ENCODE peak calls at places on chromosomes 1 and 21, in four cellular contexts. H, X, F and Z are unnamed samples.
A peak's percentile ranks its signal among the peaks of the same experiment; 100 is the strongest.

GRCh38 chr1:12019858-12020509 is 686 bp downstream of the MIIP start:
- DNase-seq in H (peak; percentile 32), X (peak; percentile 20), F (peak; percentile 11), Z (peak; percentile 31)

GRCh38 chr1:27205819-27206218 is 28.6 kb upstream of the WDTC1 start:
- DNase-seq in H (no peak), X (no peak), F (no peak), Z (no peak)

GRCh38 chr1:205840524-205840923 is 9.4 kb downstream of the PM20D1 start:
- DNase-seq in H (no peak), X (no peak), F (no peak), Z (no peak)

GRCh38 chr1:155261401-155261887 is 716 bp downstream of the SCAMP3 start:
- DNase-seq in H (peak; percentile 50), X (no peak), F (no peak), Z (no peak)

GRCh38 chr21:17636711-17637110 is 24.0 kb upstream of the BTG3 start:
- DNase-seq in H (peak; percentile 2), X (no peak), F (no peak), Z (no peak)

GRCh38 chr1:46197551-46198025 is 646 bp downstream of the POMGNT1 start:
- DNase-seq in H (peak; percentile 35), X (no peak), F (no peak), Z (no peak)

GRCh38 chr1:226749467-226749866 is 10.4 kb upstream of the ITPKB start:
- DNase-seq in H (no peak), X (no peak), F (no peak), Z (no peak)

GRCh38 chr1:214187152-214187900 is 93.6 kb upstream of the SMYD2 start:
- DNase-seq in H (peak; percentile 24), X (no peak), F (peak; percentile 8), Z (peak; percentile 6)

GRCh38 chr1:25871086-25871703 is 4.3 kb downstream of the PAQR7 start:
- DNase-seq in H (no peak), X (no peak), F (no peak), Z (no peak)

GRCh38 chr1:40898434-40898900 is 36.3 kb upstream of the CITED4 start:
- DNase-seq in H (peak; percentile 18), X (peak; percentile 71), F (peak; percentile 54), Z (peak; percentile 79)

GRCh38 chr1:217136895-217137205 is 413.6 kb upstream of the ESRRG start:
- DNase-seq in H (no peak), X (no peak), F (no peak), Z (no peak)

GRCh38 chr21:43585924-43586411 is 73.3 kb downstream of the HSF2BP start:
- DNase-seq in H (peak; percentile 98), X (peak; percentile 98), F (peak; percentile 100), Z (peak; percentile 94)

GRCh38 chr1:113073457-113073950 is 506 bp downstream of the LRIG2 start:
- DNase-seq in H (peak; percentile 87), X (peak; percentile 54), F (peak; percentile 67), Z (no peak)

GRCh38 chr1:183551924-183552323 is 38.3 kb downstream of the NCF2 start:
- DNase-seq in H (no peak), X (no peak), F (no peak), Z (no peak)

GRCh38 chr1:214120951-214121350 is 133.2 kb downstream of the PROX1 start:
- DNase-seq in H (no peak), X (no peak), F (no peak), Z (no peak)

GRCh38 chr1:89382479-89382878 is 18.6 kb downstream of the GBP6 start:
- DNase-seq in H (no peak), X (no peak), F (no peak), Z (no peak)

GRCh38 chr21:27171704-27172103 is 204.8 kb upstream of the ADAMTS5 start:
- DNase-seq in H (peak; percentile 74), X (no peak), F (no peak), Z (no peak)

GRCh38 chr1:16256478-16256877 is 19.5 kb upstream of the CPLANE2 start:
- DNase-seq in H (no peak), X (no peak), F (no peak), Z (no peak)

GRCh38 chr1:47842228-47842627 is 155.0 kb downstream of the TRABD2B start:
- DNase-seq in H (no peak), X (no peak), F (no peak), Z (no peak)

GRCh38 chr1:163535807-163536206 is 214.1 kb downstream of the NUF2 start:
- DNase-seq in H (peak; percentile 58), X (peak; percentile 35), F (peak; percentile 19), Z (no peak)

DNA sequence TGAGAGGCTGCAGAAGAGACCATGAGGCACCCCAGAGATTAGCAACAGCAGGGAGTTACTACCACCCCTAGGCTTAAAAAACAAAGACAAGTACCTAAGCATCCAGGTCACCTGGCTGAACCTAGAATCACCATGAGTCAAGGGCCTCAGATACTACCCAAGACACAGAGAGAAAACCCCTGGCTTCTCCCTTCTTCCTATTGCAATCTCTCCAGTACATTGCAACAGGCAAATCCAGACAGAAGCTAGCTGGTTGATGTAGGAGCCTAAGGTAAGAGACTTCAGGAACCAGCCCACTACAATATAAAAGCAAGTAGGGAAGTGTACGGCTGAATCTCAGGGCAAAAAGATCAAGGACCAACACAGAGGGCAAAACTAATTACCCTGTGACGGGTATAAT is 367.2 kb downstream of the PLPP3 start:
- DNase-seq in H (no peak), X (no peak), F (no peak), Z (no peak)
- H3K4me3 ChIP-seq in H (no peak overlapping the region), X (no peak overlapping the region), F (no peak overlapping the region), Z (no peak overlapping the region)

GRCh38 chr1:156502396-156502748 is 1.8 kb upstream of the MEF2D start:
- DNase-seq in H (peak; percentile 41), X (peak; percentile 29), F (no peak), Z (no peak)
- H3K27ac ChIP-seq in H (peak overlapping the region; percentile 100), X (peak overlapping the region; percentile 98), F (peak overlapping the region; percentile 100), Z (peak overlapping the region; percentile 99)

DNA sequence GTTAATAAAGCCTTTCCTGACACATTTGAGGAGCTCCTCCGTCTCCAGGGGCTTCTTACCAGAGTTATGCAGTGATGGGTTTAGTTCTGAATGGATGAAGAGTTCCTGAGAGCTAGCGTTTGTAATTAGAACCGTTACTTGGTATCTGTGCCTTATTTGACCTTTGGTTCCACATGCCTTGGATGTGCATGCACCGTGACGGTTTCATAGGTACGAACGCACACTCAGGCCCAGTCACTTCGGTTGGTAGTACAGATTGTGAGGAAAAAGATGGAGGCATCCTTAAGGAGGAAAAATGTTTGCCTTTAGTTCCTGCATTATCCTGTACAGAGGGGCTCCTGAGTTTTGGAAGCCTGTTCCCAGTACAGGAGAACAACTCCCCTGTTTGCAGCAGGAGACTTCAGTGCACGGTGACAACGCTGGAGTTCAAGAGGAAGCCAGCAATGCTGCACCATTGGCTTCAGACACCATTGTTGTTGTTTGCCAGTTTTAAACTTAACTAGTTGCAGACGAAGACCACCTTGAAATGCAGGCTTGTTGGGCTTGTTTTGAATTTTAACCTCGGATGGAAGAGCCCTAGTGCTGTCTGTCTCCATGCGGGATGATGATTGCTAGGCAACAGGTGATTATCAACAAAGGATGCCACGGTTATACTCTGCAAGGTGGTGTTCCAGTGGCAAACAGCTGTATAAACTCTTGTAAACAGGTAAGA is 8.2 kb downstream of the RBM15 start:
- DNase-seq in H (no peak), X (no peak), F (no peak), Z (no peak)
- H3K4me1 ChIP-seq in H (peaks cover 52% of the 10 kb centered on the region), X (peaks cover 77% of the 10 kb centered on the region), F (peaks cover 17% of the 10 kb centered on the region), Z (no peaks in the 10 kb centered on the region)

GRCh38 chr1:161251579-161251978 is 7.0 kb upstream of the PCP4L1 start:
- DNase-seq in H (no peak), X (no peak), F (no peak), Z (no peak)

GRCh38 chr1:161244888-161245287 is 6.9 kb upstream of the NR1I3 start:
- DNase-seq in H (no peak), X (no peak), F (no peak), Z (no peak)

GRCh38 chr1:161250829-161251228 is 7.7 kb upstream of the PCP4L1 start:
- DNase-seq in H (no peak), X (no peak), F (no peak), Z (no peak)
- H3K4me3 ChIP-seq in H (no peak overlapping the region), X (no peak overlapping the region), F (no peak overlapping the region), Z (no peak overlapping the region)

DNA sequence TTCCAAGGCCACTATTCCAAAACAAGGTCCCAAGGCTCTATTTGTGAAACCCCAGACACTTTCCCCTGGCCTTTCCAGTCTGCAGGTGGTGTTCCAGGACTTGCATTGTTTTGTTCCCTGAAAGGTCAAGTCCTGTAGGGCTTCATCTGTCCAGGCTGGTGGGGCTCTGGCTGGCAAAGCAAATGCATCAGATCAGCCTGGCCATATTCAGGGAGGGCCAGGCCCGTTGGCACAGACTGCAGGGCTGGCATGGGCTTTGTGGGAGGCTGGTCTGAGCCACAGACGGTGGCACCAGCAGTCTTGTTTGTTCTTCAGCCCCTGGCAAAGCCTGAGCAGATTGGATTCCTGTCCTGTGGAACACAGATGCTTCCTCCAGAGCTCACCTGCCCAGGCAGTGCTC is 93.0 kb downstream of the SPATA46 start:
- DNase-seq in H (no peak), X (no peak), F (no peak), Z (no peak)
- H3K27ac ChIP-seq in H (no peak overlapping the region), X (no peak overlapping the region), F (no peak overlapping the region), Z (no peak overlapping the region)

DNA sequence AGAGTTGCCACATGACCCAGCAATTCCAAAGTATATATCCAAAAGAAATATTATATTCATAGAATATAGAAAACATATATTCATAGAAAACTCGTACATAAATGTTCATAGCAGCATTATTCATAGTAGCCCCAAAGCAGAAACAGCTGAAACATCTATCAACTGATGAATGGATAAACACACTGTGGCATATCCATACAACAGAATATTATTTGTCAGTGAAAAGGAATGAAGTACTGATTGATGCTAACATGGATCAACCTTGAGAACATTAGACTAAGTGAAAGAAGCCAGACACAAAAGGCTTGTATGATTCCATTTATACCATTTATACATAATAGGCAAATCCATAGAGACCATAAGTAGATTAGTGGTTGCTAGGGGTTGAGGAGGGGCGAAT is 21.7 kb upstream of the MACF1 start:
- DNase-seq in H (no peak), X (no peak), F (no peak), Z (no peak)
- H3K4me1 ChIP-seq in H (peaks cover 44% of the 10 kb centered on the region), X (peaks cover 80% of the 10 kb centered on the region), F (peaks cover 22% of the 10 kb centered on the region), Z (peaks cover 58% of the 10 kb centered on the region)

GRCh38 chr1:179143332-179143731 is 61.5 kb downstream of the TOR3A start:
- DNase-seq in H (peak; percentile 95), X (peak; percentile 71), F (peak; percentile 95), Z (no peak)
- H3K4me3 ChIP-seq in H (peak overlapping the region; percentile 88), X (peak overlapping the region; percentile 39), F (peak overlapping the region; percentile 71), Z (peak overlapping the region; percentile 45)

GRCh38 chr1:2049517-2050481 is at the start of gene PRKCZ:
- DNase-seq in H (peak; percentile 17), X (peak; percentile 86), F (peak; percentile 21), Z (no peak)
- H3K27ac ChIP-seq in H (no peak within 1 kb of the TSS), X (peak within 1 kb of the TSS; percentile 85), F (no peak within 1 kb of the TSS), Z (no peak within 1 kb of the TSS)

GRCh38 chr1:201742955-201743805 is 85.8 kb upstream of the IPO9 start:
- DNase-seq in H (peak; percentile 48), X (no peak), F (peak; percentile 75), Z (no peak)
- H3K4me1 ChIP-seq in H (peaks cover 85% of the 10 kb centered on the region), X (peaks cover 23% of the 10 kb centered on the region), F (peaks cover 35% of the 10 kb centered on the region), Z (peaks cover 5% of the 10 kb centered on the region)